ENCODE peak calls at places on chromosomes 7 and 10, in eight cellular contexts. S is BJ, W is AG04450, M is psoas muscle, G is GM13977, F is tibial nerve, X is transverse colon, L is astrocyte. P is an unnamed sample.

GRCh38 chr7:55469271-55469681 is 103.0 kb downstream of the VOPP1 start:
- DNase-seq in X (peak), S (no peak), F (no peak), W (no peak), M (no peak), L (no peak), G (no peak), P (no peak)

GRCh38 chr10:71882813-71883746 is 32.0 kb upstream of the PSAP start:
- DNase-seq in F (no peak), X (no peak), M (no peak), S (no peak), W (no peak), G (no peak), L (peak), P (no peak)

GRCh38 chr10:13634207-13634606 is 47.4 kb downstream of the PRPF18 start:
- DNase-seq in G (no peak), X (no peak), L (no peak), M (no peak), W (no peak), S (peak), F (no peak), P (no peak)

GRCh38 chr7:151251926-151252835 is 3.7 kb upstream of the SMARCD3 start:
- DNase-seq in S (no peak), L (peak), X (peak), F (peak), M (peak), G (no peak), W (peak), P (peak)

GRCh38 chr7:150994141-150994837 is 3.5 kb downstream of the NOS3 start:
- DNase-seq in W (no peak), X (no peak), F (no peak), S (no peak), L (no peak), G (no peak), M (no peak), P (no peak)

GRCh38 chr10:88064608-88065383 is 201.4 kb downstream of the PTEN start:
- DNase-seq in S (no peak), W (peak), X (peak), G (peak), L (no peak), M (peak), F (peak), P (peak)

GRCh38 chr7:5591547-5591899 is 167.9 kb upstream of the TNRC18 start:
- DNase-seq in W (peak), M (no peak), S (no peak), L (peak), X (no peak), G (no peak), F (no peak), P (no peak)

GRCh38 chr10:114388275-114388674 is 16.0 kb downstream of the AFAP1L2 start:
- DNase-seq in S (no peak), M (no peak), X (no peak), W (no peak), F (no peak), L (peak), G (peak), P (no peak)

GRCh38 chr7:156401617-156402016 is 239.0 kb upstream of the RNF32 start:
- DNase-seq in W (no peak), S (no peak), F (no peak), L (no peak), G (no peak), X (no peak), M (no peak), P (no peak)

GRCh38 chr10:58220769-58221448 is 46.8 kb downstream of the IPMK start:
- DNase-seq in X (no peak), G (no peak), W (peak), L (peak), S (peak), M (no peak), F (no peak), P (no peak)

GRCh38 chr10:13971586-13972475 is 358.9 kb downstream of the FRMD4A start:
- DNase-seq in G (no peak), L (peak), F (no peak), X (no peak), W (no peak), M (no peak), S (no peak), P (no peak)

GRCh38 chr7:149871576-149871975 is 2.2 kb upstream of the ATP6V0E2 start:
- DNase-seq in G (peak), M (no peak), S (no peak), X (no peak), W (no peak), F (no peak), L (no peak), P (no peak)

GRCh38 chr10:123478112-123478511 is 188.0 kb upstream of the GPR26 start:
- DNase-seq in F (no peak), G (no peak), M (no peak), S (no peak), X (no peak), W (no peak), L (no peak), P (no peak)

GRCh38 chr10:132294561-132295320 is 13.0 kb downstream of the STK32C start:
- DNase-seq in S (no peak), W (no peak), M (no peak), F (no peak), X (no peak), L (no peak), G (no peak), P (peak)

GRCh38 chr10:24723788-24724380 is at the start of gene ARHGAP21:
- DNase-seq in W (no peak), M (peak), L (peak), F (peak), X (peak), S (no peak), G (peak), P (peak)
- TF ChIP-seq CTCF in W (no peak), M (no peak), L (no peak), F (no peak), X (no peak), S (no peak), G (no peak), P (no peak)

GRCh38 chr10:12081470-12081869 is 12.7 kb downstream of the DHTKD1 start:
- DNase-seq in W (no peak), G (no peak), L (no peak), S (no peak), X (no peak), F (no peak), M (no peak), P (no peak)
- TF ChIP-seq CTCF in W (no peak), G (no peak), L (no peak), S (no peak), X (no peak), F (no peak), M (no peak), P (no peak)

GRCh38 chr10:7272008-7272407 is 138.8 kb downstream of the SFMBT2 start:
- DNase-seq in F (no peak), S (no peak), X (no peak), G (no peak), M (no peak), L (no peak), W (no peak), P (no peak)

GRCh38 chr10:7269988-7270387 is 140.8 kb downstream of the SFMBT2 start:
- DNase-seq in X (no peak), L (no peak), M (no peak), W (no peak), G (no peak), F (no peak), S (no peak), P (no peak)

GRCh38 chr10:7264313-7264741 is 146.5 kb downstream of the SFMBT2 start:
- DNase-seq in L (peak), F (no peak), W (no peak), X (no peak), S (no peak), G (no peak), M (no peak), P (no peak)

GRCh38 chr10:7267142-7267541 is 143.7 kb downstream of the SFMBT2 start:
- DNase-seq in S (no peak), X (no peak), W (no peak), G (no peak), F (no peak), M (no peak), L (no peak), P (no peak)
- TF ChIP-seq CTCF in S (no peak), X (no peak), W (no peak), G (no peak), F (no peak), M (no peak), L (no peak), P (no peak)

GRCh38 chr10:102718220-102718619 is 3.8 kb downstream of the SFXN2 start:
- DNase-seq in F (no peak), X (no peak), L (peak), W (no peak), M (no peak), S (no peak), G (no peak), P (no peak)

GRCh38 chr10:102714621-102715455 is at the start of gene SFXN2:
- DNase-seq in L (no peak), G (peak), S (no peak), X (peak), F (no peak), M (no peak), W (no peak), P (peak)

GRCh38 chr10:102713483-102713813 is 749 bp downstream of the ARL3 start:
- DNase-seq in F (no peak), M (no peak), X (no peak), L (peak), W (no peak), S (no peak), G (no peak), P (no peak)

GRCh38 chr10:102713814-102714620 is at the start of gene ARL3:
- DNase-seq in F (peak), W (peak), M (peak), S (peak), X (peak), L (peak), G (peak), P (peak)

DNA sequence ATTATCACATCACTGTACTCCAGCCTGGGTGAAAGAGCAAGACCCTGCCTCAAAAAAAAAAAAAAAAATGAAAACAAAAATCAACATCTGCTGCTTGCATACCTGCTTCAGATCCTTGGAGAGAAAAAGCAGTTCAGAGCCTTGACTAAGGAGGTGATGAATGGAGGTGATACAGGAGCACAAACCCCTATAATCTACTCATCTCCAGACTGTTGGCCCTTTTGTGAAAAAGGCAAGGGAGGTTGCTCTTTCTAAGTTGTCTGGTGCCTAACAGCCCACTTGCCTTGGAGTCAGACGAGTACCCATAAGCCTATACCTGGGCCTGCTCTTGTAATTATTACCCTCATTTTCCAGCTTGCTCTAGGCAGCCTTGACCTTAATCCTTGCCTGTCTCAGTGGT is 1.4 kb downstream of the SFXN2 start:
- DNase-seq in X (no peak), G (no peak), M (no peak), W (no peak), F (no peak), L (no peak), S (no peak), P (no peak)
- TF ChIP-seq CTCF in X (no peak), G (no peak), M (no peak), W (no peak), F (no peak), L (no peak), S (no peak), P (no peak)

GRCh38 chr10:33116293-33116697 is 158.3 kb upstream of the ITGB1 start:
- DNase-seq in G (no peak), L (peak), S (no peak), F (no peak), M (no peak), W (no peak), X (no peak), P (no peak)
- TF ChIP-seq CTCF in G (no peak), L (peak), S (peak), F (peak), M (peak), W (peak), X (peak), P (peak)

P was measured in tibial artery.